ENCODE peak calls at places on chromosome 2, in ten cellular contexts. E is T-cell; G is GM03348; R is GM20000; C is effector memory CD8-positive, alpha-beta T cell; A is fibroblast of pulmonary artery; Y is cardiac fibroblast; O is right cardiac atrium; X is stimulated activated CD8-positive, alpha-beta memory T cell treated with anti-CD3 and anti-CD28 coated beads, Interleukin-2, amount 100 ng/mL, for 48 hours; J is DMS153. T is an unnamed sample.
A peak's percentile ranks its signal among the peaks of the same experiment; 100 is the strongest.

GRCh38 chr2:225355788-225356187 is 43.7 kb upstream of the NYAP2 start:
- DNase-seq in E (no peak), R (no peak), O (no peak), G (no peak), X (no peak), J (peak; percentile 90), A (no peak), Y (no peak), C (no peak), T (no peak)

GRCh38 chr2:76498387-76498786 is 787.7 kb upstream of the GCFC2 start:
- DNase-seq in A (no peak), C (no peak), R (no peak), O (no peak), X (no peak), Y (no peak), E (no peak), G (no peak), J (no peak), T (no peak)

GRCh38 chr2:185854910-185855309 is 116.3 kb downstream of the FSIP2 start:
- DNase-seq in G (no peak), C (no peak), O (no peak), Y (no peak), E (no peak), J (no peak), A (no peak), X (no peak), R (no peak), T (no peak)

GRCh38 chr2:46010925-46011490 is 286.2 kb upstream of the EPAS1 start:
- DNase-seq in J (peak; percentile 24), A (peak; percentile 81), C (no peak), Y (peak; percentile 78), X (no peak), O (no peak), R (peak; percentile 51), G (peak; percentile 66), E (no peak), T (no peak)

GRCh38 chr2:241007111-241007510 is 8.7 kb downstream of the SNED1 start:
- DNase-seq in R (no peak), E (no peak), O (no peak), J (no peak), A (no peak), G (no peak), C (no peak), Y (no peak), X (no peak), T (no peak)

GRCh38 chr2:66729391-66729790 is 294.5 kb downstream of the MEIS1 start:
- DNase-seq in R (no peak), C (no peak), J (no peak), X (no peak), G (peak; percentile 9), O (no peak), A (peak; percentile 27), Y (peak; percentile 24), E (no peak), T (no peak)

GRCh38 chr2:20015482-20016083 is 3.1 kb upstream of the MATN3 start:
- DNase-seq in Y (peak; percentile 78), E (no peak), A (peak; percentile 77), C (peak; percentile 8), G (peak; percentile 72), J (no peak), X (no peak), O (no peak), R (peak; percentile 74), T (no peak)

GRCh38 chr2:30238143-30238800 is 6.9 kb downstream of the LBH start:
- DNase-seq in G (no peak), Y (no peak), R (no peak), J (no peak), E (no peak), O (no peak), X (no peak), C (no peak), A (no peak), T (no peak)

T was measured in mesothelial cell of epicardium.